ENCODE peak calls at places on chromosomes 6 and 20, in seven cellular contexts. V is uterus, U is pancreas, R is GM06990, L is lower lobe of right lung, P is endodermal cell, C is astrocyte of the spinal cord. Y is an unnamed sample.

GRCh38 chr6:168414696-168415095 is 26.3 kb upstream of the SMOC2 start:
- DNase-seq in R (no peak), C (no peak), P (no peak), U (no peak), V (no peak), L (no peak), Y (peak)

GRCh38 chr6:16764188-16764950 is 3.1 kb upstream of the ATXN1 start:
- DNase-seq in V (no peak), P (no peak), U (no peak), C (peak), R (no peak), L (no peak), Y (no peak)

GRCh38 chr20:62196286-62196685 is 13.5 kb downstream of the MTG2 start:
- DNase-seq in V (no peak), R (no peak), U (no peak), C (no peak), P (no peak), L (peak), Y (no peak)

GRCh38 chr6:44446626-44447297 is 59.3 kb downstream of the CDC5L start:
- DNase-seq in R (no peak), U (no peak), P (no peak), C (peak), L (no peak), V (no peak), Y (no peak)

GRCh38 chr6:22294301-22294700 is 2.5 kb downstream of the PRL start:
- DNase-seq in V (no peak), P (no peak), U (no peak), L (no peak), R (no peak), C (no peak), Y (no peak)

GRCh38 chr20:54585222-54585621 is 109.8 kb downstream of the DOK5 start:
- DNase-seq in V (no peak), C (no peak), P (no peak), L (no peak), R (no peak), U (no peak), Y (no peak)

GRCh38 chr20:52595492-52595891 is 376.7 kb upstream of the TSHZ2 start:
- DNase-seq in U (no peak), C (no peak), L (no peak), R (no peak), P (no peak), V (no peak), Y (no peak)

GRCh38 chr6:118709859-118710350 is 58.5 kb upstream of the CEP85L start:
- DNase-seq in R (peak), L (no peak), C (peak), V (no peak), U (no peak), P (no peak), Y (no peak)

GRCh38 chr6:99308788-99309187 is 40.7 kb downstream of the FAXC start:
- DNase-seq in U (no peak), L (no peak), P (no peak), C (no peak), R (no peak), V (no peak), Y (no peak)

GRCh38 chr6:89264296-89264695 is 47.1 kb upstream of the GABRR1 start:
- DNase-seq in P (no peak), U (no peak), R (no peak), V (no peak), C (no peak), L (no peak), Y (no peak)

GRCh38 chr6:7727150-7727950 is 1.5 kb downstream of the BMP6 start:
- DNase-seq in C (no peak), P (peak), R (peak), L (no peak), U (no peak), V (no peak), Y (no peak)

GRCh38 chr20:59412896-59413295 is 112.5 kb downstream of the EDN3 start:
- DNase-seq in C (no peak), R (no peak), P (peak), V (no peak), L (no peak), U (no peak), Y (no peak)

GRCh38 chr6:160088069-160088773 is 33.4 kb upstream of the SLC22A1 start:
- DNase-seq in L (no peak), U (peak), V (peak), P (peak), C (peak), R (no peak), Y (no peak)

GRCh38 chr6:37048851-37049734 is 43.6 kb downstream of the FGD2 start:
- DNase-seq in R (peak), P (no peak), C (peak), V (peak), U (peak), L (no peak), Y (no peak)

GRCh38 chr20:62702886-62703852 is 5.5 kb upstream of the NTSR1 start:
- DNase-seq in U (no peak), C (peak), V (no peak), R (no peak), L (no peak), P (no peak), Y (no peak)

GRCh38 chr6:79384845-79385244 is 150.4 kb upstream of the HMGN3 start:
- DNase-seq in L (peak), U (no peak), C (peak), R (no peak), V (no peak), P (no peak), Y (peak)

GRCh38 chr6:107657755-107658461 is 166.2 kb downstream of the SCML4 start:
- DNase-seq in P (peak), U (no peak), C (peak), V (peak), L (peak), R (peak), Y (no peak)

GRCh38 chr6:2770171-2770570 is 5.0 kb downstream of the WRNIP1 start:
- DNase-seq in V (no peak), C (no peak), P (no peak), L (no peak), U (no peak), R (no peak), Y (no peak)

GRCh38 chr6:167987811-167988495 is 9.5 kb upstream of the KIF25 start:
- DNase-seq in C (no peak), V (no peak), R (no peak), L (no peak), U (no peak), P (no peak), Y (no peak)

GRCh38 chr6:94953867-94954631 is 623.3 kb upstream of the MANEA start:
- DNase-seq in R (no peak), U (no peak), P (no peak), C (no peak), L (no peak), V (no peak), Y (no peak)

GRCh38 chr20:63425846-63426485 is 46.5 kb downstream of the KCNQ2 start:
- DNase-seq in R (no peak), C (no peak), V (no peak), U (no peak), L (no peak), P (no peak), Y (no peak)

DNA sequence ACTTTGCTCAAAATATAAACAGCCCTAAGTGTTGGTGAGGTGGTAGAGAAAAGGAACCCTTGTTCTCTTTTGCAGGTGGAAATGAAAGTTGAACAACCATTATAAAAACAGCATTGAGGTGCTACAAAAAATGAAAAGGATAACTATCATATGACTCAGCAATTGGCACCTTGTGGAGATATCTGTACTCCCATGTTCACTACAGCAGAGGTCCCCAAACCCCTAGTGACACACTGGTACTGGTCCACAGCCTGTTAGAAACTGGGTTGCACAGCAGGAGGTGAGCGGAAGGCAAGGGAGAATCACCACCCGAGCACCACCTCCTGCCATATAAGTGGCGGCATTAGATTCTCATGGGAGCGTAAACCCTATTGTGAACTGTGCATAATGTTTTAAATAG is 267.4 kb upstream of the THEMIS start:
- DNase-seq in U (no peak), L (no peak), P (no peak), C (no peak), V (no peak), R (no peak), Y (no peak)
- TF ChIP-seq CTCF in U (no peak), L (no peak), P (no peak), C (no peak), V (no peak), R (no peak), Y (no peak)

GRCh38 chr20:44597930-44598329 is 15.6 kb downstream of the PKIG start:
- DNase-seq in P (no peak), L (no peak), U (no peak), R (no peak), V (no peak), C (no peak), Y (no peak)

GRCh38 chr20:44597516-44597915 is 15.1 kb downstream of the PKIG start:
- DNase-seq in U (no peak), R (no peak), L (no peak), C (no peak), P (no peak), V (no peak), Y (no peak)

GRCh38 chr20:44600301-44600700 is 17.9 kb downstream of the PKIG start:
- DNase-seq in U (no peak), P (no peak), L (no peak), V (no peak), R (no peak), C (no peak), Y (no peak)

GRCh38 chr20:44599715-44600114 is 17.3 kb downstream of the PKIG start:
- DNase-seq in C (no peak), P (no peak), U (no peak), R (no peak), V (no peak), L (no peak), Y (no peak)

GRCh38 chr20:44598413-44599290 is 16.3 kb downstream of the PKIG start:
- DNase-seq in V (no peak), R (no peak), U (no peak), L (no peak), P (no peak), C (no peak), Y (no peak)
- H3K4me3 ChIP-seq in V (no peak), R (peak), U (no peak), L (peak), P (no peak), C (no peak), Y (no peak)

DNA sequence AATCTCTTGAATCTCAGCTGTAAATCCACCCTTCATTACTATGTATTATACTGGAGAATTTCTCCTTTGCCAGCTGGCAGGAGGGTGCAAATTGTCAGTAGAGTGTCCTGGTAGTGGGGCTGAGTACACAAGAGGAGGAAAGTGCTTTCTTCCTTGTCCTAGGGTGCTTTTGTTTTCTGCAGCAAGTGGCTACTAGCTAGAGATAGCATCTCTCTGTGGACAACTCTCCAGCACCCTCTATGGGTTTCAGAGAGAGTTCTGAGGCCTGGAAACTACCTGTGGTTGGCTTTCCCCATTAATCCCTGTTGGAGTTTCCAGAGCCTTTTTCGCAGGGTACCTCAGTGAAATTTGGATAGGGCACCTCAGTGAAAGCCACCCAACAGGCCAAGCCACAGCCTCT is 422.5 kb upstream of the RGS17 start:
- DNase-seq in V (no peak), L (no peak), C (no peak), R (no peak), P (peak), U (no peak), Y (peak)
- TF ChIP-seq CTCF in V (no peak), L (no peak), C (peak), R (peak), P (peak), U (no peak), Y (peak)

GRCh38 chr20:17849111-17849900 is 119.3 kb downstream of the SNX5 start:
- DNase-seq in L (no peak), R (no peak), U (no peak), C (no peak), P (no peak), V (no peak), Y (no peak)

GRCh38 chr20:17848249-17848648 is 120.3 kb downstream of the SNX5 start:
- DNase-seq in C (no peak), U (no peak), L (no peak), R (no peak), P (no peak), V (no peak), Y (no peak)

GRCh38 chr20:17848649-17849048 is 119.9 kb downstream of the SNX5 start:
- DNase-seq in U (no peak), R (peak), V (no peak), P (no peak), L (no peak), C (no peak), Y (no peak)

GRCh38 chr20:17850674-17851006 is 118.0 kb downstream of the SNX5 start:
- DNase-seq in P (no peak), C (no peak), V (no peak), L (no peak), R (no peak), U (no peak), Y (no peak)

GRCh38 chr20:17849901-17850673 is 118.5 kb downstream of the SNX5 start:
- DNase-seq in C (peak), L (peak), P (no peak), V (peak), U (no peak), R (no peak), Y (no peak)
- H3K4me3 ChIP-seq in C (no peak), L (no peak), P (no peak), V (no peak), U (no peak), R (no peak), Y (no peak)

GRCh38 chr6:105879146-105879545 is 207.0 kb upstream of the PRDM1 start:
- DNase-seq in R (no peak), C (no peak), L (no peak), P (no peak), V (no peak), U (no peak), Y (no peak)
- TF ChIP-seq CTCF in R (no peak), C (no peak), L (no peak), P (no peak), V (no peak), U (no peak), Y (no peak)

GRCh38 chr6:129843573-129843972 is 17.5 kb downstream of the TMEM244 start:
- DNase-seq in V (no peak), P (no peak), C (no peak), L (no peak), R (no peak), U (no peak), Y (no peak)

GRCh38 chr6:129842881-129843409 is 18.2 kb downstream of the TMEM244 start:
- DNase-seq in U (no peak), L (no peak), P (no peak), R (no peak), C (no peak), V (no peak), Y (no peak)

GRCh38 chr6:129846761-129847160 is 14.4 kb downstream of the TMEM244 start:
- DNase-seq in U (no peak), V (no peak), C (no peak), L (no peak), R (no peak), P (no peak), Y (no peak)

GRCh38 chr6:129844118-129844891 is 16.8 kb downstream of the TMEM244 start:
- DNase-seq in C (peak), L (no peak), R (no peak), U (no peak), V (no peak), P (peak), Y (no peak)

GRCh38 chr6:129845696-129846095 is 15.4 kb downstream of the TMEM244 start:
- DNase-seq in U (no peak), C (no peak), L (no peak), P (no peak), R (no peak), V (no peak), Y (no peak)
- H3K4me3 ChIP-seq in U (no peak), C (no peak), L (no peak), P (no peak), R (no peak), V (no peak), Y (no peak)

DNA sequence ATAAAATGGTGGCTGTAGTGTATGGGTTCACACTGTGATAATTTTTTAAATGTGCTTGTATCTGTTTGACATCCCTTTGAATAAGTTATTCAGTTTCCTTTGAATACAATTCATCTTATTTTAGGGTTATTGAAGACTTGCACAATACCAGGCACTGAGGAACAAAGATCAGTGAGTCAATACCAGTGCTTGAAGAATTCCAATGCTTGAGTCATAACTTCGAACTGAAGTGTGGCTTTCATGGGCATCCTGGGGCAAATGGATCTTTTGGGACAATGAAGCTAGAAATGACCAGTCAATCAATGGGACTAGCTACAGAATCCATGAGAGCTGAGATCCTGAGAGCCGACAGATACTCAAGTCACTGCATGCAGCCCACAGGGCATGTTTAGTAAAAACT is 349.9 kb upstream of the FLRT3 start:
- DNase-seq in C (no peak), R (no peak), P (no peak), V (no peak), L (no peak), U (no peak), Y (no peak)
- TF ChIP-seq CTCF in C (no peak), R (no peak), P (no peak), V (no peak), L (no peak), U (no peak), Y (no peak)

DNA sequence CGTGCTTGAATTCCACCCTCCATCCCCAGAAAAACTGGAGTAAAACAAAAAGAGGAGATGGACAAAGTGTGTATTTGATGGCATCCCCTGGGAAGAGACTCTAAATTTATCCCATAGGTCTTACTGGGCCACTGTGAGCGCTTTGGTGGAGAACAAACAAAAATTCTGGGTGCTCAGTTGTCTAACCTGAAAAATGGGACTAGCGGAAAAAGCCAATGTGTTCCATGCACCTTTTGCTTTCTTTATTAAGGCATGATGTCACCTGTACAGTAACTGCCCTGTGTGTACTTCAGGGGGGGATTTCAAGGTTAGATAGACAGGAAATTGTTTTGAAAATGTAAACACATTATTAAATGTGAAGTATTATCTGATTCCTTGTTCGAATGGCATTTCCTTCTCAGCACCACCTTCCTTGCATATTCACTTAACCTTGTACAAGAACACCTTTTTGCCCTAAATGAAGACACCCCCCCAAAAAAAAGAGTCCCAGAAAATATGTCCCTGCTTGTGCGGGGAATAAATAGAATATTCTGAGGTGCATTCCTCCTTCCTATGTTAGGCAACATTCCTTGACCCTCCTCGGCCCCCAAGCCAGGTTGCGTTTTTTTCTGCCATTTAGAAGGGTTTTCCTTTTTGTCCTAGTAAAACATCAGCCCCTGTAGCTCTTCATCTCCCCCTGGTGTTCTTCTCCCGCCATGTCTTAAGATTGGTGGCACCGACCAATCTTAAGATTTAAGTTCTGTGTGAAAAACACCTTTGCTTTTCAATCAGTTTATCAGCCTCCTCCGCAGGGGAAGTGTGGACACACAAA is 1.1 kb upstream of the EDN1 start:
- DNase-seq in R (peak), P (peak), L (no peak), U (peak), C (peak), V (peak), Y (no peak)
- H3K4me3 ChIP-seq in R (peak), P (peak), L (peak), U (peak), C (peak), V (peak), Y (no peak)

GRCh38 chr6:29230666-29231065 is 60.0 kb downstream of the OR2J2 start:
- DNase-seq in L (no peak), C (no peak), U (no peak), V (no peak), R (no peak), P (no peak), Y (no peak)

GRCh38 chr6:29232725-29233124 is 62.0 kb downstream of the OR2J2 start:
- DNase-seq in U (no peak), R (no peak), C (no peak), L (no peak), V (no peak), P (no peak), Y (no peak)

DNA sequence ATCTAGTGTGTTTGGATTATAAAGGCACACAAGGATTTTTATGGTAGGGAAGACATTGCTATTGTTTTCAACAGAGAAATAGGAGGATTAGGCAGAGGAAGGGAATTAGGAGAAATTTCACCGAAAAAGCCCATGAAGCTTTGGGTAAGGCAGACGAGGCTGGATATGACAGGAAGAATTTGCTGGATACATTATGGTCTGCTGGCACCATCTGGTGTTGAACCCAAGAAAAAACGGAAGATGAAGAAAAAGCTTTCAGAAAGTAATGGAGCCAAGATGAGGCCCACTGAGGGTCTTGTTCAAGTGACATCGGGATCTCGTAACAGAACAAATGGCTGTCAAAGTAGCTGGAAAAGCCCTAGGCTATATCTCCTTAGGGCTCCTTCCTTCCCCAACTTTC is 56.5 kb downstream of the OR2J2 start:
- DNase-seq in L (no peak), V (no peak), U (no peak), P (no peak), R (no peak), C (no peak), Y (no peak)
- TF ChIP-seq CTCF in L (no peak), V (no peak), U (no peak), P (peak), R (no peak), C (no peak), Y (no peak)

Y was measured in LNCaP clone FGC.